ENCODE peak calls at places on chromosomes 5 and 9, in ten cellular contexts. O is suprapubic skin, B is dorsolateral prefrontal cortex, N is colonic mucosa, X is HFF-Myc, Y is lung, U is right atrium auricular region, L is heart right ventricle, A is choroid plexus epithelial cell, M is AG10803. H is an unnamed sample.
A peak's percentile ranks its signal among the peaks of the same experiment; 100 is the strongest.

GRCh38 chr9:97220894-97221477 is 86.5 kb upstream of the CCDC180 start:
- DNase-seq in N (no peak), B (peak; percentile 5), X (no peak), U (no peak), Y (no peak), A (no peak), O (peak; percentile 62), M (no peak), L (peak; percentile 10), H (no peak)

GRCh38 chr5:98839469-98840383 is 66.3 kb downstream of the RGMB start:
- DNase-seq in M (peak; percentile 8), X (no peak), L (no peak), B (no peak), Y (no peak), U (no peak), A (peak; percentile 53), O (no peak), N (peak; percentile 24), H (no peak)

GRCh38 chr5:136064510-136064909 is 35.7 kb downstream of the TGFBI start:
- DNase-seq in X (no peak), L (no peak), M (no peak), A (no peak), O (no peak), B (no peak), Y (no peak), N (no peak), U (no peak), H (no peak)

GRCh38 chr5:41875121-41875520 is 4.9 kb upstream of the OXCT1 start:
- DNase-seq in U (no peak), X (no peak), A (no peak), B (no peak), N (no peak), O (no peak), Y (no peak), L (no peak), M (no peak), H (no peak)

GRCh38 chr5:65128226-65128625 is 353.5 kb downstream of the ADAMTS6 start:
- DNase-seq in O (no peak), Y (no peak), B (no peak), X (no peak), L (no peak), N (no peak), U (no peak), A (no peak), M (no peak), H (no peak)

GRCh38 chr5:178291161-178291561 is 58.6 kb upstream of the PHYKPL start:
- DNase-seq in B (no peak), Y (no peak), A (no peak), X (no peak), O (peak; percentile 44), U (no peak), M (no peak), N (no peak), L (peak; percentile 6), H (no peak)

GRCh38 chr9:107751522-107752235 is 262.1 kb upstream of the KLF4 start:
- DNase-seq in Y (no peak), X (no peak), M (peak; percentile 84), U (peak; percentile 73), A (peak; percentile 73), L (no peak), O (no peak), B (peak; percentile 21), N (peak; percentile 78), H (peak; percentile 84)

GRCh38 chr5:173620784-173621183 is 4.3 kb upstream of the BOD1 start:
- DNase-seq in B (no peak), M (no peak), X (no peak), U (no peak), A (no peak), L (no peak), N (no peak), O (no peak), Y (no peak), H (no peak)

GRCh38 chr5:88486466-88486865 is 217.8 kb upstream of the TMEM161B start:
- DNase-seq in L (no peak), U (no peak), O (no peak), N (no peak), M (no peak), X (no peak), B (no peak), Y (no peak), A (no peak), H (no peak)

GRCh38 chr5:180402716-180403115 is 49.6 kb upstream of the GFPT2 start:
- DNase-seq in A (no peak), Y (no peak), O (no peak), X (no peak), N (no peak), M (no peak), L (no peak), B (no peak), U (no peak), H (no peak)

GRCh38 chr5:113526421-113526820 is 12.9 kb downstream of the YTHDC2 start:
- DNase-seq in M (no peak), O (no peak), L (no peak), A (no peak), Y (no peak), N (no peak), X (no peak), B (no peak), U (no peak), H (no peak)

GRCh38 chr5:113520899-113521298 is 7.4 kb downstream of the YTHDC2 start:
- DNase-seq in O (no peak), M (no peak), Y (no peak), A (no peak), L (no peak), B (no peak), U (no peak), N (no peak), X (no peak), H (no peak)

GRCh38 chr5:113527746-113528145 is 14.3 kb downstream of the YTHDC2 start:
- DNase-seq in U (no peak), M (no peak), Y (no peak), A (no peak), N (no peak), O (no peak), X (no peak), L (no peak), B (no peak), H (no peak)

GRCh38 chr5:113523168-113523567 is 9.7 kb downstream of the YTHDC2 start:
- DNase-seq in A (no peak), N (no peak), U (no peak), Y (no peak), M (no peak), X (no peak), L (no peak), B (no peak), O (no peak), H (no peak)

GRCh38 chr5:113524927-113525326 is 11.4 kb downstream of the YTHDC2 start:
- DNase-seq in X (no peak), Y (no peak), B (no peak), O (no peak), L (no peak), M (peak; percentile 7), N (no peak), A (no peak), U (no peak), H (peak; percentile 46)
- H3K4me3 ChIP-seq in X (no peak overlapping the region), Y (no peak overlapping the region), B (no peak overlapping the region), O (no peak overlapping the region), L (no peak overlapping the region), M (no peak overlapping the region), N (no peak overlapping the region), A (no peak overlapping the region), U (no peak overlapping the region), H (no peak overlapping the region)

DNA sequence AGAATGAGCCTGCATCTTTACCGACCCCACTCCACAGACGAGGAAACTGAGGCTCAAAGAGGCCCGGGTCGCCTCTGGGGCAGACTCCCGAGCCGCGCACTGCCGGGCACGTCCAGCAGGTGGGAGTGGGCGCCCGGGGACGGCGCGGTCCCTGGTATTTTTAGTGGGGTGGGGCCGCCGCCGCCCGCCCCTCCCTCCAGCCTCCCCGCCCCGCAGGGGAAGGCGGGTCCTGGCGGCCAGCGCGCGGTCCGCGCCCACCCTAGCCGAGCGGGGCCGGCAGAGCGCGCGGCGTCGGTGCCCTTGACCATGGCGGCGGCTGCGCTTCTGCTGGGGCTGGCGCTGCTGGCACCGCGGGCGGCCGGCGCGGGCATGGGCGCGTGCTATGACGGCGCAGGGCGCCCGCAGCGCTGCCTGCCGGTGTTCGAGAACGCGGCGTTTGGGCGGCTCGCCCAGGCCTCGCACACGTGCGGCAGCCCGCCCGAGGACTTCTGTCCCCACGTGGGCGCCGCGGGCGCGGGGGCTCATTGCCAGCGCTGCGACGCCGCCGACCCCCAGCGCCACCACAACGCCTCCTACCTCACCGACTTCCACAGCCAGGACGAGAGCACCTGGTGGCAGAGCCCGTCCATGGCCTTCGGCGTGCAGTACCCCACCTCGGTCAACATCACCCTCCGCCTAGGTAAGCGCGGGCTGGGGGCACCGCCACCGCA is at the start of gene LAMC3:
- DNase-seq in X (no peak), A (no peak), Y (no peak), B (no peak), N (no peak), U (no peak), O (no peak), L (no peak), M (no peak), H (no peak)
- TF ChIP-seq CTCF in X (peak; percentile 63), A (peak; percentile 41), Y (no peak), B (peak; percentile 51), N (no peak), U (peak; percentile 63), O (no peak), L (no peak), M (peak; percentile 27), H (no peak)

DNA sequence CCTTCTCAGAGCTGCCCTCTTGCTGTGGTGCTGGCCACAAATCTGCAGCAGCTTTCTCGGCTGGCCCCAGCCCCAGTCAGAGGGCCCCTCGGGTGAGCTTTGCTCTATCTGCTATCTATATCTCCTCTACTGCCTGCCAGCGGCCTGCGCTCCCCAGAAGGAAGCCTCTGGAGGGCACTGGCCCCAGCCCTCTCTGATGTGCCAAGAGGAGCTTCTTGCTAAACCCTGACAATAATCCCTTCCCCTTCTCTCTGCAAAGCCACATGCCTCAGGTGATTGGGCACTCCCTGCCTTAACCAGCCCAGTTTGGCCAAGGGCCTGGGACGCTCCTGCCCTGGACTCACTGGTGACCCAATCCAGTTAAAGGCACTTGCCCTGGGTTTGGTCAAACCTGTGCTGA is 42.7 kb downstream of the CAMK2A start:
- DNase-seq in Y (no peak), N (no peak), A (no peak), U (no peak), O (no peak), M (no peak), X (no peak), L (no peak), B (no peak), H (no peak)
- H3K4me3 ChIP-seq in Y (no peak overlapping the region), N (no peak overlapping the region), A (no peak overlapping the region), U (no peak overlapping the region), O (no peak overlapping the region), M (no peak overlapping the region), X (no peak overlapping the region), L (no peak overlapping the region), B (no peak overlapping the region), H (no peak overlapping the region)

DNA sequence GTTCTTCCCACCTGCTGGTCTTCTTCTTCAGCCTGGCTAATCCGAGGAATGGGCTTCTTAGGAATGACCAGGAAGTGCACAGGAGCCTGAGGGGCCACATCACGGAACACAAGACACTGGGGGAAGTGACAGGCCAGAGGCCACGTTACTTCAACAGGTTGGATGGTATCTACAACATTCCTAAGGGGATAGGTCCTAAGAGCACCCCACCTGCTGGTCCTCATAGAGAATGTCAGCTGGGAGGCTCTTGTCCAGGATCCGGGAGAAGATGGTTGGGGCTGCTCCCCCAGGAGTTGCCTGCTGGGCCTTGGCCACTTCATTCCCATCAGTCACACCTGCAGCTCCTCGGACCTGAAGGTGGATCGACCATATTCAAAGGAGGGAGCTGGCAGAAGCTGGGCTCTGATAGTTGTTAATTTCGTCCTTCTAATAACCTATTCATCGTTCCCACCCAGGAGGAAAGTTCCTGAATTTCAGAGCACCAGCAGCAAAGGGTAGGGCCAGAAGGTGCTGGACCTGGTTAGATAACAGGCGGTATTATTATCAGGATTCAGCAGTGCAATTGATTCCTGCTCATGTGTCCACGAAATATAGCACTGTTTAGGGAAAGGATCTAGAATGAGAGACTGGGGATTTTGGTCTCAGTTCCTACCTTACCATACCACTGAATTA is 1.3 kb downstream of the HINT2 start:
- DNase-seq in N (no peak), U (no peak), L (no peak), M (peak; percentile 32), X (no peak), A (peak; percentile 47), Y (no peak), O (no peak), B (no peak), H (peak; percentile 23)
- TF ChIP-seq CTCF in N (no peak), U (peak; percentile 41), L (no peak), M (peak; percentile 45), X (peak; percentile 39), A (peak; percentile 56), Y (no peak), O (no peak), B (no peak), H (peak; percentile 35)